ENCODE peak calls at places on chromosomes 12 and 14, in eight cellular contexts. Q, E, T, J, C, S, P and X are unnamed samples. For H3K4me1 and H3K27me3, the result is how much of the 10 kb centered on the place peaks cover.

GRCh38 chr14:27077181-27077738 is 479.4 kb upstream of the NOVA1 start:
- DNase-seq in Q (no peak), E (no peak), T (no peak), J (no peak), C (no peak), S (no peak), P (no peak), X (no peak)

GRCh38 chr14:103882503-103883262 is 35.3 kb upstream of the PPP1R13B start:
- DNase-seq in Q (no peak), E (no peak), T (no peak), J (no peak), C (no peak), S (no peak), P (peak), X (no peak)

GRCh38 chr12:113361574-113362370 is 3.4 kb downstream of the PLBD2 start:
- DNase-seq in Q (no peak), E (no peak), T (no peak), J (peak), C (no peak), S (no peak), P (no peak), X (no peak)

GRCh38 chr12:56684745-56685369 is 3.2 kb downstream of the PTGES3 start:
- DNase-seq in Q (no peak), E (peak), T (no peak), J (peak), C (no peak), S (peak), P (no peak), X (peak)

GRCh38 chr14:50013198-50013918 is 103.0 kb downstream of the VCPKMT start:
- DNase-seq in Q (peak), E (no peak), T (peak), J (no peak), C (no peak), S (no peak), P (no peak), X (no peak)

GRCh38 chr12:414841-415240 is 13.4 kb downstream of the CCDC77 start:
- DNase-seq in Q (no peak), E (no peak), T (no peak), J (no peak), C (no peak), S (no peak), P (no peak), X (no peak)

GRCh38 chr12:130973109-130973508 is 19.4 kb downstream of the ADGRD1 start:
- DNase-seq in Q (no peak), E (no peak), T (no peak), J (peak), C (no peak), S (no peak), P (no peak), X (peak)

GRCh38 chr14:76228138-76228537 is 76.4 kb downstream of the GPATCH2L start:
- DNase-seq in Q (no peak), E (no peak), T (no peak), J (no peak), C (no peak), S (no peak), P (no peak), X (no peak)

GRCh38 chr12:46650688-46651087 is 175.1 kb downstream of the SLC38A4 start:
- DNase-seq in Q (no peak), E (no peak), T (no peak), J (no peak), C (no peak), S (no peak), P (no peak), X (no peak)

GRCh38 chr12:107131832-107132616 is 38.7 kb upstream of the CRY1 start:
- DNase-seq in Q (peak), E (no peak), T (peak), J (no peak), C (no peak), S (no peak), P (no peak), X (peak)

GRCh38 chr14:34782031-34782430 is 67.6 kb upstream of the CFL2 start:
- DNase-seq in Q (no peak), E (no peak), T (no peak), J (no peak), C (no peak), S (no peak), P (no peak), X (no peak)

GRCh38 chr14:33774161-33774560 is 176.7 kb downstream of the EGLN3 start:
- DNase-seq in Q (no peak), E (no peak), T (no peak), J (no peak), C (no peak), S (no peak), P (no peak), X (no peak)

GRCh38 chr12:49487605-49488004 is 51.2 kb upstream of the KCNH3 start:
- DNase-seq in Q (no peak), E (no peak), T (peak), J (no peak), C (no peak), S (no peak), P (no peak), X (no peak)

GRCh38 chr14:102063092-102063807 is 23.6 kb downstream of the HSP90AA1 start:
- DNase-seq in Q (peak), E (peak), T (peak), J (peak), C (peak), S (peak), P (peak), X (peak)

GRCh38 chr12:31715283-31715825 is 13.5 kb downstream of the AMN1 start:
- DNase-seq in Q (peak), E (no peak), T (peak), J (no peak), C (no peak), S (no peak), P (no peak), X (no peak)

GRCh38 chr14:48560421-48560820 is 885.0 kb upstream of the MDGA2 start:
- DNase-seq in Q (peak), E (no peak), T (no peak), J (no peak), C (no peak), S (no peak), P (no peak), X (no peak)

GRCh38 chr14:74612346-74613021 is 447 bp upstream of the LTBP2 start:
- DNase-seq in Q (peak), E (peak), T (peak), J (no peak), C (peak), S (peak), P (peak), X (peak)

GRCh38 chr12:83826112-83826511 is 1086.5 kb downstream of the SLC6A15 start:
- DNase-seq in Q (peak), E (no peak), T (no peak), J (no peak), C (no peak), S (peak), P (no peak), X (peak)

GRCh38 chr12:15910864-15911696 is at the start of gene DERA:
- DNase-seq in Q (peak), E (peak), T (peak), J (peak), C (peak), S (peak), P (peak), X (peak)

GRCh38 chr12:90172524-90172923 is 463.9 kb upstream of the ATP2B1 start:
- DNase-seq in Q (no peak), E (no peak), T (no peak), J (no peak), C (no peak), S (no peak), P (no peak), X (no peak)

GRCh38 chr14:55423969-55424368 is 12.3 kb upstream of the ATG14 start:
- DNase-seq in Q (no peak), E (no peak), T (no peak), J (no peak), C (no peak), S (no peak), P (no peak), X (no peak)

GRCh38 chr14:101590616-101591015 is 29.3 kb downstream of the DIO3 start:
- DNase-seq in Q (no peak), E (no peak), T (no peak), J (no peak), C (no peak), S (peak), P (no peak), X (no peak)

GRCh38 chr14:105314287-105315185 is at the start of gene PACS2:
- DNase-seq in Q (peak), E (peak), T (peak), J (peak), C (peak), S (peak), P (peak), X (peak)

GRCh38 chr14:57962293-57962996 is 96.6 kb upstream of the SLC35F4 start:
- DNase-seq in Q (peak), E (no peak), T (no peak), J (no peak), C (no peak), S (no peak), P (no peak), X (peak)

GRCh38 chr14:97723834-97724770 is 926.9 kb downstream of the VRK1 start:
- DNase-seq in Q (no peak), E (no peak), T (no peak), J (no peak), C (no peak), S (no peak), P (no peak), X (no peak)

GRCh38 chr14:89283327-89284060 is 133.5 kb downstream of the FOXN3 start:
- DNase-seq in Q (no peak), E (peak), T (no peak), J (no peak), C (no peak), S (no peak), P (no peak), X (no peak)

GRCh38 chr14:91371990-91372375 is 45.6 kb downstream of the CCDC88C start:
- DNase-seq in Q (no peak), E (no peak), T (no peak), J (no peak), C (no peak), S (no peak), P (no peak), X (no peak)
- H3K4me1 ChIP-seq in Q (under half), E (under half), T (under half), J (under half), C (under half), S (under half), P (under half), X (under half)

GRCh38 chr12:93130371-93131049 is 201.4 kb upstream of the EEA1 start:
- DNase-seq in Q (no peak), E (no peak), T (no peak), J (no peak), C (no peak), S (no peak), P (no peak), X (no peak)
- H3K27me3 ChIP-seq in Q (under half), E (under half), T (under half), J (under half), C (under half), S (under half), P (under half), X (under half)

GRCh38 chr14:90405755-90406154 is 8.9 kb downstream of the CALM1 start:
- DNase-seq in Q (no peak), E (no peak), T (no peak), J (no peak), C (no peak), S (no peak), P (no peak), X (no peak)

GRCh38 chr14:90408713-90409112 is 11.9 kb downstream of the CALM1 start:
- DNase-seq in Q (no peak), E (no peak), T (no peak), J (no peak), C (no peak), S (no peak), P (no peak), X (no peak)

GRCh38 chr14:90406384-90406798 is 9.6 kb downstream of the CALM1 start:
- DNase-seq in Q (no peak), E (no peak), T (no peak), J (no peak), C (no peak), S (no peak), P (no peak), X (no peak)

GRCh38 chr14:90412058-90412457 is 15.2 kb downstream of the CALM1 start:
- DNase-seq in Q (no peak), E (peak), T (no peak), J (no peak), C (no peak), S (no peak), P (no peak), X (no peak)

GRCh38 chr14:90409209-90409730 is 12.4 kb downstream of the CALM1 start:
- DNase-seq in Q (peak), E (peak), T (peak), J (peak), C (no peak), S (no peak), P (peak), X (no peak)
- H3K27ac ChIP-seq in Q (peak), E (peak), T (peak), J (peak), C (peak), S (peak), P (peak), X (peak)

GRCh38 chr12:95213928-95214327 is 3.3 kb downstream of the FGD6 start:
- DNase-seq in Q (no peak), E (no peak), T (no peak), J (no peak), C (no peak), S (no peak), P (no peak), X (no peak)
- H3K4me1 ChIP-seq in Q (under half), E (under half), T (under half), J (under half), C (under half), S (under half), P (under half), X (under half)

GRCh38 chr12:62998454-62998853 is 63.5 kb upstream of the PPM1H start:
- DNase-seq in Q (no peak), E (no peak), T (no peak), J (no peak), C (no peak), S (no peak), P (no peak), X (no peak)
- H3K27me3 ChIP-seq in Q (under half), E (under half), T (under half), J (under half), C (under half), S (under half), P (under half), X (under half)